ENCODE peak calls at places on chromosomes 2 and 18, in eight cellular contexts. N is activated T-cell treated with anti-CD3 and anti-CD28 coated beads, Interleukin-2, amount 50 U/mL, for 1 hour; Y is fibroblast of the conjunctiva; A is activated gamma-delta T cell treated with Interleukin-2 at 50 U/mL for 16 hours; G is stimulated activated CD4-positive, alpha-beta T cell treated with anti-CD3 and anti-CD28 coated beads, Interleukin-1b, Interleukin-23, amount 100 ng/mL, for 1 hour; L is activated naive CD4-positive, alpha-beta T cell treated with anti-CD3 and anti-CD28 coated beads for 36 hours; R is germinal center; D is activated naive CD8-positive, alpha-beta T cell treated with anti-CD3 and anti-CD28 coated beads, Interleukin-2, amount 50 U/mL, for 24 hours. P is an unnamed sample.

GRCh38 chr2:100786297-100786658 is 33.7 kb upstream of the NPAS2 start:
- DNase-seq in N (no peak), Y (peak), A (no peak), G (no peak), L (no peak), R (no peak), D (no peak), P (no peak)

GRCh38 chr2:190119948-190120347 is 57.4 kb upstream of the MSTN start:
- DNase-seq in N (no peak), Y (no peak), A (no peak), G (no peak), L (no peak), R (no peak), D (no peak), P (no peak)

GRCh38 chr18:58462975-58463374 is 165.9 kb downstream of the ALPK2 start:
- DNase-seq in N (no peak), Y (no peak), A (no peak), G (no peak), L (no peak), R (no peak), D (no peak), P (no peak)

GRCh38 chr2:214960677-214961076 is 151.2 kb upstream of the BARD1 start:
- DNase-seq in N (no peak), Y (no peak), A (no peak), G (no peak), L (no peak), R (no peak), D (no peak), P (peak)

GRCh38 chr2:47226124-47227040 is 71.3 kb upstream of the STPG4 start:
- DNase-seq in N (no peak), Y (no peak), A (no peak), G (no peak), L (no peak), R (no peak), D (no peak), P (peak)

GRCh38 chr2:232610081-232610480 is 23.3 kb upstream of the EFHD1 start:
- DNase-seq in N (no peak), Y (no peak), A (no peak), G (no peak), L (no peak), R (no peak), D (no peak), P (no peak)

GRCh38 chr2:41394541-41394940 is 653.3 kb upstream of the PKDCC start:
- DNase-seq in N (no peak), Y (no peak), A (no peak), G (no peak), L (no peak), R (no peak), D (no peak), P (no peak)

GRCh38 chr2:147989809-147990403 is 30.6 kb downstream of the ORC4 start:
- DNase-seq in N (no peak), Y (peak), A (no peak), G (no peak), L (peak), R (peak), D (no peak), P (peak)

GRCh38 chr2:53725662-53726061 is 41.9 kb upstream of the CHAC2 start:
- DNase-seq in N (no peak), Y (no peak), A (no peak), G (no peak), L (no peak), R (no peak), D (no peak), P (no peak)

GRCh38 chr18:10329116-10329515 is 125.3 kb upstream of the APCDD1 start:
- DNase-seq in N (no peak), Y (no peak), A (no peak), G (no peak), L (no peak), R (no peak), D (no peak), P (no peak)

GRCh38 chr2:173657996-173658717 is 303.5 kb downstream of the CDCA7 start:
- DNase-seq in N (no peak), Y (peak), A (no peak), G (no peak), L (no peak), R (no peak), D (no peak), P (peak)

GRCh38 chr2:201618744-201619654 is 24.3 kb downstream of the TMEM237 start:
- DNase-seq in N (no peak), Y (peak), A (no peak), G (no peak), L (no peak), R (peak), D (peak), P (no peak)

GRCh38 chr2:205800804-205801203 is 118.5 kb downstream of the NRP2 start:
- DNase-seq in N (no peak), Y (peak), A (no peak), G (no peak), L (no peak), R (no peak), D (no peak), P (no peak)

GRCh38 chr18:6315556-6316331 is 99.0 kb downstream of the L3MBTL4 start:
- DNase-seq in N (no peak), Y (no peak), A (no peak), G (no peak), L (no peak), R (no peak), D (no peak), P (no peak)

GRCh38 chr2:3034396-3034795 is 343.2 kb downstream of the EIPR1 start:
- DNase-seq in N (no peak), Y (no peak), A (no peak), G (no peak), L (no peak), R (no peak), D (no peak), P (no peak)

GRCh38 chr2:8176837-8177236 is 505.0 kb upstream of the ID2 start:
- DNase-seq in N (no peak), Y (no peak), A (no peak), G (no peak), L (no peak), R (no peak), D (no peak), P (no peak)

GRCh38 chr2:9757430-9758287 is 85.6 kb upstream of the TAF1B start:
- DNase-seq in N (no peak), Y (no peak), A (no peak), G (no peak), L (no peak), R (no peak), D (no peak), P (no peak)

P was measured in NCI-H1694 treated with DMSO at 0.1 percent for 48 hours.